ENCODE peak calls at places on chromosomes 13 and 19, in five cellular contexts. H is mucosa of gallbladder; A is stimulated activated CD8-positive, alpha-beta memory T cell treated with anti-CD3 and anti-CD28 coated beads, Interleukin-7, amount 100 ng/mL, for 1 hour; M is substantia nigra; B is activated effector memory CD4-positive, alpha-beta T cell treated with Interleukin-2 at 50 U/mL for 16 hours. T is an unnamed sample.

GRCh38 chr19:6866646-6867255 is 20.6 kb upstream of the ADGRE1 start:
- DNase-seq in B (no peak), A (no peak), H (no peak), M (no peak), T (no peak)

GRCh38 chr19:42514449-42514848 is 13.8 kb downstream of the CEACAM1 start:
- DNase-seq in M (no peak), H (no peak), B (no peak), A (no peak), T (no peak)

GRCh38 chr19:7382694-7383093 is 34.0 kb downstream of the ARHGEF18 start:
- DNase-seq in H (no peak), M (no peak), A (no peak), B (no peak), T (no peak)

GRCh38 chr19:1768248-1768647 is 14.9 kb downstream of the ONECUT3 start:
- DNase-seq in M (no peak), B (no peak), H (no peak), A (no peak), T (no peak)

GRCh38 chr19:7748756-7749155 is 1.4 kb upstream of the CD209 start:
- DNase-seq in B (no peak), H (no peak), A (no peak), M (no peak), T (no peak)

GRCh38 chr13:95301947-95302386 is 716 bp upstream of the ABCC4 start:
- DNase-seq in M (no peak), H (no peak), A (no peak), B (no peak), T (no peak)

GRCh38 chr19:5035105-5035761 is 66.3 kb downstream of the KDM4B start:
- DNase-seq in H (no peak), A (no peak), M (no peak), B (no peak), T (no peak)

GRCh38 chr19:15631817-15632216 is 8.9 kb upstream of the CYP4F3 start:
- DNase-seq in H (no peak), M (no peak), B (no peak), A (peak), T (no peak)

GRCh38 chr19:1767464-1767933 is 14.2 kb downstream of the ONECUT3 start:
- DNase-seq in H (peak), M (no peak), A (peak), B (peak), T (no peak)

GRCh38 chr13:36848228-36848982 is 29.4 kb downstream of the RFXAP start:
- DNase-seq in A (no peak), M (no peak), H (no peak), B (no peak), T (no peak)

GRCh38 chr19:40687525-40688016 is 2.9 kb downstream of the NUMBL start:
- DNase-seq in H (peak), M (no peak), A (no peak), B (no peak), T (no peak)